ENCODE peak calls at places on chromosomes 7 and 10, in five cellular contexts. O is NT2/D1, V is H1, B is GM12878, T is HepG2. A is an unnamed sample.

GRCh38 chr10:75462865-75463264 is 31.4 kb downstream of the LRMDA start:
- DNase-seq in O (no peak), V (no peak), B (no peak), T (no peak), A (no peak)

GRCh38 chr10:43230909-43231522 is 35.8 kb downstream of the RASGEF1A start:
- DNase-seq in O (no peak), V (peak), B (no peak), T (no peak), A (no peak)

GRCh38 chr10:12042409-12042796 is 206 bp downstream of the UPF2 start:
- DNase-seq in O (no peak), V (no peak), B (no peak), T (no peak), A (no peak)

GRCh38 chr7:106054133-106054532 is 58.0 kb downstream of the SYPL1 start:
- DNase-seq in O (no peak), V (no peak), B (no peak), T (no peak), A (no peak)

GRCh38 chr7:101728888-101729883 is 88.2 kb upstream of the CUX1 start:
- DNase-seq in O (no peak), V (no peak), B (no peak), T (peak), A (no peak)

GRCh38 chr10:51462076-51462779 is 237.2 kb downstream of the CSTF2T start:
- DNase-seq in O (no peak), V (no peak), B (no peak), T (no peak), A (no peak)

GRCh38 chr7:103343758-103344452 is 662 bp downstream of the DNAJC2 start:
- DNase-seq in O (no peak), V (no peak), B (no peak), T (peak), A (peak)

GRCh38 chr7:20895563-20895962 is 108.9 kb upstream of the SP8 start:
- DNase-seq in O (no peak), V (no peak), B (no peak), T (no peak), A (no peak)

GRCh38 chr7:41787951-41788350 is 85.1 kb upstream of the INHBA start:
- DNase-seq in O (no peak), V (no peak), B (no peak), T (no peak), A (no peak)

GRCh38 chr10:116272497-116273221 is at the start of gene GFRA1:
- DNase-seq in O (no peak), V (peak), B (no peak), T (no peak), A (peak)

GRCh38 chr10:101693701-101694055 is 1.3 kb downstream of the FBXW4 start:
- DNase-seq in O (no peak), V (no peak), B (no peak), T (peak), A (peak)

GRCh38 chr7:157096286-157097055 is 42.3 kb upstream of the UBE3C start:
- DNase-seq in O (no peak), V (no peak), B (no peak), T (no peak), A (peak)

GRCh38 chr10:71966046-71967004 is 2.1 kb downstream of the CHST3 start:
- DNase-seq in O (no peak), V (no peak), B (no peak), T (no peak), A (no peak)

GRCh38 chr10:118031351-118032075 is 15.2 kb downstream of the RAB11FIP2 start:
- DNase-seq in O (no peak), V (no peak), B (no peak), T (no peak), A (no peak)

GRCh38 chr7:137508437-137509175 is 165.1 kb upstream of the PTN start:
- DNase-seq in O (no peak), V (no peak), B (no peak), T (no peak), A (no peak)

GRCh38 chr10:381346-381745 is 246.1 kb downstream of the ZMYND11 start:
- DNase-seq in O (no peak), V (no peak), B (no peak), T (no peak), A (no peak)

GRCh38 chr10:43110318-43111071 is 27.8 kb upstream of the CSGALNACT2 start:
- DNase-seq in O (no peak), V (no peak), B (no peak), T (peak), A (no peak)

GRCh38 chr7:149875396-149875795 is 1.6 kb downstream of the ATP6V0E2 start:
- DNase-seq in O (no peak), V (peak), B (no peak), T (no peak), A (no peak)

GRCh38 chr10:110775406-110775805 is 96.3 kb upstream of the PDCD4 start:
- DNase-seq in O (no peak), V (no peak), B (no peak), T (no peak), A (no peak)

GRCh38 chr7:123770378-123770777 is 21.6 kb upstream of the WASL start:
- DNase-seq in O (no peak), V (no peak), B (no peak), T (peak), A (no peak)

GRCh38 chr7:79664884-79665676 is 211.6 kb upstream of the MAGI2 start:
- DNase-seq in O (no peak), V (no peak), B (no peak), T (no peak), A (no peak)

GRCh38 chr7:84714765-84715164 is 472.1 kb downstream of the SEMA3D start:
- DNase-seq in O (no peak), V (no peak), B (no peak), T (no peak), A (peak)

GRCh38 chr7:69773535-69774225 is 175.4 kb downstream of the AUTS2 start:
- DNase-seq in O (no peak), V (no peak), B (no peak), T (no peak), A (no peak)

GRCh38 chr7:79291498-79291865 is 162.0 kb downstream of the MAGI2 start:
- DNase-seq in O (no peak), V (no peak), B (no peak), T (no peak), A (no peak)

GRCh38 chr7:67375427-67375826 is 378.8 kb downstream of the TYW1 start:
- DNase-seq in O (no peak), V (no peak), B (no peak), T (no peak), A (no peak)

GRCh38 chr10:71863203-71863602 is 12.2 kb upstream of the PSAP start:
- DNase-seq in O (no peak), V (no peak), B (no peak), T (no peak), A (no peak)

GRCh38 chr7:30531286-30531685 is 26.7 kb upstream of the GGCT start:
- DNase-seq in O (no peak), V (no peak), B (no peak), T (no peak), A (no peak)

GRCh38 chr10:109933984-109934565 is 10.8 kb upstream of the XPNPEP1 start:
- DNase-seq in O (peak), V (no peak), B (no peak), T (no peak), A (no peak)

GRCh38 chr7:149625339-149625946 is 127.8 kb upstream of the ZNF746 start:
- DNase-seq in O (peak), V (peak), B (no peak), T (peak), A (peak)

GRCh38 chr10:49784631-49785030 is 22.5 kb upstream of the OGDHL start:
- DNase-seq in O (no peak), V (no peak), B (no peak), T (no peak), A (no peak)

GRCh38 chr7:1234794-1235500 is 2.3 kb downstream of the UNCX start:
- DNase-seq in O (no peak), V (peak), B (no peak), T (no peak), A (no peak)

GRCh38 chr10:25398680-25399079 is 223.9 kb downstream of the GPR158 start:
- DNase-seq in O (no peak), V (no peak), B (no peak), T (no peak), A (no peak)

GRCh38 chr10:60236869-60237524 is 152.7 kb downstream of the ANK3 start:
- DNase-seq in O (no peak), V (no peak), B (peak), T (no peak), A (no peak)

GRCh38 chr7:49522111-49522510 is 251.3 kb upstream of the VWC2 start:
- DNase-seq in O (no peak), V (no peak), B (no peak), T (no peak), A (no peak)

GRCh38 chr10:11307937-11308336 is 290.3 kb downstream of the CELF2 start:
- DNase-seq in O (no peak), V (no peak), B (no peak), T (no peak), A (no peak)

DNA sequence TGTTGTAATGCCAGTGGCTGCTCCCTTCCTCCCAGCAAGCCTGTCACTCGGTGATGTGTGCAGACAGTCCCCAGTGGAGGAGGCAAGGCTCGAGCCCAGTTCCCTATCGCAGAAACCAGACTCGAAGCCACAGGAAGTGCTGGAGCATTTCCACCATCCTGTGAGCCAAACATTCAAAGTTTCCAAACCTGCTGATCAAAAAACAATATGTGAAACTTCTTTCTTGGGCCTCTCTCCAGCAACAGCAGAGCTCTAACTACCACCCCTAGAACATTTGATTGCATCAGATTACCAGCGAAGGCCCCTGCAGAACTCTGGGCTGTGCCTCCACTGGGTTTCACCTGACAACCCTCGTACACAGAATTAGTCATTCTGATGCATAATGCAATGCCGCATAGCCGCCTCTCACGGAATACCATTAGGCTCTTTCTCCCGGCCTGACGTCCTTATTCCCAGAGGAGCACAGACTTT is 94.0 kb downstream of the ELMO1 start:
- DNase-seq in O (no peak), V (no peak), B (no peak), T (no peak), A (peak)
- TF ChIP-seq SUZ12 in O (no peak), V (no peak), B (no peak), T (no peak), A (no peak)

GRCh38 chr10:84567133-84567532 is 238.7 kb downstream of the CCSER2 start:
- DNase-seq in O (no peak), V (no peak), B (no peak), T (no peak), A (no peak)
- TF ChIP-seq SUZ12 in O (no peak), V (no peak), B (no peak), T (no peak), A (no peak)

GRCh38 chr7:43018446-43018845 is 86.3 kb downstream of the MRPL32 start:
- DNase-seq in O (no peak), V (no peak), B (no peak), T (no peak), A (no peak)
- TF ChIP-seq SUZ12 in O (no peak), V (no peak), B (no peak), T (no peak), A (no peak)

DNA sequence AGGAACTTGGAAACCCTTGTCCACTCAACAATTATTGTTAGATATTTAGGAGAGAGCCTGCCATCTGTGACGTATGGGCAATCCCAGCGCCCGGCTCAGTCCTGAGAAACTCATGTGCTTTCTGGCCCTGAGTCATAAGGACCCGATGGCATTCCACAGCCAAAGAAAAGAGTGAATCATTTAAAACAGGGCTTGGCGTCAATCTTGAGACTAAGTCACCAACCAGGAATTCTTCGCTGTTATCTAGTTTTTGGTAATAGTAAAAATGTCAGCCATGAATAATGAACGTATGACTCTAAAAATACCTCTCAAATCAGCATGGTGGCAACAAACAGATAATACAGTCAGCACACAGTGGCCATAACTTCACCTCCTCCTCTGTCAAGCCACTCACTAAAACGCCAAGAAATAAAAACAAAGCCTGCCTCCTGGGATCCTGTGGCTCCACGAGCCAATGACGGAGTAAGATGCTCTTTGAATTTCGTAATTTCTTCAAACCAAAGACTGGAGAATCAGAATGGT is 140.8 kb downstream of the ADAM12 start:
- DNase-seq in O (no peak), V (no peak), B (no peak), T (no peak), A (peak)
- TF ChIP-seq SUZ12 in O (no peak), V (no peak), B (no peak), T (no peak), A (no peak)

GRCh38 chr7:155795951-155796350 is 16.3 kb downstream of the SHH start:
- DNase-seq in O (no peak), V (no peak), B (no peak), T (no peak), A (no peak)

GRCh38 chr7:155795401-155795800 is 16.9 kb downstream of the SHH start:
- DNase-seq in O (no peak), V (no peak), B (no peak), T (no peak), A (no peak)

GRCh38 chr7:155798673-155799439 is 13.4 kb downstream of the SHH start:
- DNase-seq in O (no peak), V (no peak), B (no peak), T (no peak), A (no peak)

GRCh38 chr7:155797262-155798250 is 14.7 kb downstream of the SHH start:
- DNase-seq in O (no peak), V (no peak), B (no peak), T (no peak), A (no peak)

DNA sequence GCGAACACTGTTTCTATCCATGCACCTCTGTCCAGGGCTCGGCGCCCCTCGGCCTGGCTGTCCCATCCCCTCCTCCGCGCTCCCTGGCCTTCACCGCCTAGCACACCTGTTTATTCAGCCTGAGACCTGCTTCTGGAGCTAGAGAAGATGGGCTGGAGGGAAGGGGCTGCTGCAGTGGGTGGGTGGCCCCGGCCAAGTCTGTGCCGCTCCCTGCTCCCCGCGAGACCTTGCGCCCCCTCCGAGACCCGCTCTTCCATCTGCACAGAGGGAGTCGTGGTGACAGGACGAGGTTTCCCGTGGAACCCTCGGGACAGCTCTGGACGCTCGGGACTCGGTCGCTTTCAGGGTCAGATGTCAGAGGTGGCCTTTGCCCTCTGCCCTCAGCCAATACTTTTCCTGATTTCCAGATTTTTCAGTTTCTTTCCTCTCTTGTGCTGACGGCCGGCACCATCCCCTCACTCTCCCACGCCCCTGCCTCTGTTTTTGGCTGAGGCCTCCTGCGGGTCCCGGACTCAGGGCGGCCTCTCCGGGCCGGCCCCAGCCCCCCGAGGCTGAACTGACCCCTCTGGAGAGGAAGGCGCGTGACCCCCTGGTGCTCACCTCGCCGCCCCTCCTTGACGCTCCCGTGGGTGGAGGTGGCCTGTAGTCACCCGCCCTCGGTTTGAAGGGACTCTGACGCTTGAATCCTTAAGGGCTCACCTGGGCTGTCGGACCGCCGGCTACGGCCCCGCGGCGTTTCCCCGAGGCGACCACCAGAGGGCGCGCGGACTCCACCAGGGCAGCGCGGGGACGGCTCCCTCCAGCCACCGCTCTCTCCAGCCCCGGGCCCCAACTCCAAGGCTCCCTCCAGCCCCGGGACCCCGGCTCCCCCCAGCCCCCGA is 15.6 kb downstream of the SHH start:
- DNase-seq in O (no peak), V (peak), B (no peak), T (no peak), A (peak)
- TF ChIP-seq SUZ12 in O (no peak), V (no peak), B (no peak), T (no peak), A (no peak)